ENCODE peak calls at places on chromosomes 6 and 20, in nine cellular contexts. One of them, this sample, is unnamed.

GRCh38 chr6:27836783-27837635 is 75.2 kb downstream of the OR2B2 start:
- DNase-seq in bronchial epithelial cell: peak; percentile 81
- DNase-seq in epithelial cell of esophagus: peak; percentile 80
- DNase-seq in RCC 7860: peak; percentile 75
- DNase-seq in activated CD4-positive, alpha-beta T cell treated with anti-CD3 and anti-CD28 coated beads, Interleukin-2, amount 50 U/mL, for 1 hour: peak; percentile 30
- DNase-seq in SK-N-SH: peak; percentile 44
- DNase-seq in EL: peak; percentile 79
- DNase-seq in pancreas: peak; percentile 64
- DNase-seq in dermis microvascular lymphatic vessel endothelial cell: peak; percentile 83
- DNase-seq in this sample: no peak

GRCh38 chr6:92756912-92757311 is 662.4 kb downstream of the EPHA7 start:
- DNase-seq in bronchial epithelial cell: peak; percentile 96
- DNase-seq in epithelial cell of esophagus: peak; percentile 86
- DNase-seq in RCC 7860: no peak
- DNase-seq in activated CD4-positive, alpha-beta T cell treated with anti-CD3 and anti-CD28 coated beads, Interleukin-2, amount 50 U/mL, for 1 hour: no peak
- DNase-seq in SK-N-SH: no peak
- DNase-seq in EL: no peak
- DNase-seq in pancreas: no peak
- DNase-seq in dermis microvascular lymphatic vessel endothelial cell: no peak
- DNase-seq in this sample: no peak

GRCh38 chr6:90168693-90169131 is 127.9 kb downstream of the BACH2 start:
- DNase-seq in bronchial epithelial cell: peak; percentile 87
- DNase-seq in epithelial cell of esophagus: peak; percentile 76
- DNase-seq in RCC 7860: no peak
- DNase-seq in activated CD4-positive, alpha-beta T cell treated with anti-CD3 and anti-CD28 coated beads, Interleukin-2, amount 50 U/mL, for 1 hour: no peak
- DNase-seq in SK-N-SH: no peak
- DNase-seq in EL: peak; percentile 64
- DNase-seq in pancreas: no peak
- DNase-seq in dermis microvascular lymphatic vessel endothelial cell: peak; percentile 15
- DNase-seq in this sample: no peak

GRCh38 chr6:134063966-134064445 is 11.6 kb upstream of the SLC2A12 start:
- DNase-seq in bronchial epithelial cell: peak; percentile 69
- DNase-seq in epithelial cell of esophagus: peak; percentile 75
- DNase-seq in RCC 7860: peak; percentile 51
- DNase-seq in activated CD4-positive, alpha-beta T cell treated with anti-CD3 and anti-CD28 coated beads, Interleukin-2, amount 50 U/mL, for 1 hour: peak; percentile 38
- DNase-seq in SK-N-SH: peak; percentile 77
- DNase-seq in EL: peak; percentile 73
- DNase-seq in pancreas: peak; percentile 45
- DNase-seq in dermis microvascular lymphatic vessel endothelial cell: peak; percentile 84
- DNase-seq in this sample: peak; percentile 37

GRCh38 chr20:46705378-46705729 is 4.1 kb upstream of the SLC2A10 start:
- DNase-seq in bronchial epithelial cell: no peak
- DNase-seq in epithelial cell of esophagus: no peak
- DNase-seq in RCC 7860: no peak
- DNase-seq in activated CD4-positive, alpha-beta T cell treated with anti-CD3 and anti-CD28 coated beads, Interleukin-2, amount 50 U/mL, for 1 hour: no peak
- DNase-seq in SK-N-SH: no peak
- DNase-seq in EL: no peak
- DNase-seq in pancreas: no peak
- DNase-seq in dermis microvascular lymphatic vessel endothelial cell: no peak
- DNase-seq in this sample: no peak

GRCh38 chr6:6436946-6437345 is 116.5 kb upstream of the F13A1 start:
- DNase-seq in bronchial epithelial cell: peak; percentile 99
- DNase-seq in epithelial cell of esophagus: peak; percentile 96
- DNase-seq in RCC 7860: no peak
- DNase-seq in activated CD4-positive, alpha-beta T cell treated with anti-CD3 and anti-CD28 coated beads, Interleukin-2, amount 50 U/mL, for 1 hour: no peak
- DNase-seq in SK-N-SH: no peak
- DNase-seq in EL: no peak
- DNase-seq in pancreas: no peak
- DNase-seq in dermis microvascular lymphatic vessel endothelial cell: no peak
- DNase-seq in this sample: no peak

GRCh38 chr6:132968419-132968950 is 154.1 kb downstream of the RPS12 start:
- DNase-seq in bronchial epithelial cell: no peak
- DNase-seq in epithelial cell of esophagus: no peak
- DNase-seq in RCC 7860: no peak
- DNase-seq in activated CD4-positive, alpha-beta T cell treated with anti-CD3 and anti-CD28 coated beads, Interleukin-2, amount 50 U/mL, for 1 hour: no peak
- DNase-seq in SK-N-SH: no peak
- DNase-seq in EL: no peak
- DNase-seq in pancreas: no peak
- DNase-seq in dermis microvascular lymphatic vessel endothelial cell: no peak
- DNase-seq in this sample: no peak

GRCh38 chr20:9269280-9269971 is 200.5 kb downstream of the PLCB4 start:
- DNase-seq in bronchial epithelial cell: no peak
- DNase-seq in epithelial cell of esophagus: no peak
- DNase-seq in RCC 7860: no peak
- DNase-seq in activated CD4-positive, alpha-beta T cell treated with anti-CD3 and anti-CD28 coated beads, Interleukin-2, amount 50 U/mL, for 1 hour: no peak
- DNase-seq in SK-N-SH: no peak
- DNase-seq in EL: peak; percentile 54
- DNase-seq in pancreas: no peak
- DNase-seq in dermis microvascular lymphatic vessel endothelial cell: no peak
- DNase-seq in this sample: no peak

GRCh38 chr20:38616457-38616856 is 14.8 kb downstream of the ARHGAP40 start:
- DNase-seq in bronchial epithelial cell: no peak
- DNase-seq in epithelial cell of esophagus: no peak
- DNase-seq in RCC 7860: no peak
- DNase-seq in activated CD4-positive, alpha-beta T cell treated with anti-CD3 and anti-CD28 coated beads, Interleukin-2, amount 50 U/mL, for 1 hour: no peak
- DNase-seq in SK-N-SH: no peak
- DNase-seq in EL: no peak
- DNase-seq in pancreas: no peak
- DNase-seq in dermis microvascular lymphatic vessel endothelial cell: no peak
- DNase-seq in this sample: no peak

GRCh38 chr6:104881964-104882668 is 22.4 kb upstream of the HACE1 start:
- DNase-seq in bronchial epithelial cell: no peak
- DNase-seq in epithelial cell of esophagus: no peak
- DNase-seq in RCC 7860: no peak
- DNase-seq in activated CD4-positive, alpha-beta T cell treated with anti-CD3 and anti-CD28 coated beads, Interleukin-2, amount 50 U/mL, for 1 hour: no peak
- DNase-seq in SK-N-SH: peak; percentile 70
- DNase-seq in EL: no peak
- DNase-seq in pancreas: no peak
- DNase-seq in dermis microvascular lymphatic vessel endothelial cell: no peak
- DNase-seq in this sample: no peak

GRCh38 chr6:11637266-11637665 is 99.7 kb downstream of the TMEM170B start:
- DNase-seq in bronchial epithelial cell: no peak
- DNase-seq in epithelial cell of esophagus: no peak
- DNase-seq in RCC 7860: no peak
- DNase-seq in activated CD4-positive, alpha-beta T cell treated with anti-CD3 and anti-CD28 coated beads, Interleukin-2, amount 50 U/mL, for 1 hour: no peak
- DNase-seq in SK-N-SH: no peak
- DNase-seq in EL: no peak
- DNase-seq in pancreas: peak; percentile 63
- DNase-seq in dermis microvascular lymphatic vessel endothelial cell: no peak
- DNase-seq in this sample: no peak

GRCh38 chr20:50982372-50982771 is 23.8 kb downstream of the MOCS3 start:
- DNase-seq in bronchial epithelial cell: peak; percentile 88
- DNase-seq in epithelial cell of esophagus: peak; percentile 93
- DNase-seq in RCC 7860: peak; percentile 48
- DNase-seq in activated CD4-positive, alpha-beta T cell treated with anti-CD3 and anti-CD28 coated beads, Interleukin-2, amount 50 U/mL, for 1 hour: no peak
- DNase-seq in SK-N-SH: no peak
- DNase-seq in EL: peak; percentile 56
- DNase-seq in pancreas: no peak
- DNase-seq in dermis microvascular lymphatic vessel endothelial cell: peak; percentile 34
- DNase-seq in this sample: no peak

GRCh38 chr6:71080793-71081192 is 123.9 kb upstream of the B3GAT2 start:
- DNase-seq in bronchial epithelial cell: no peak
- DNase-seq in epithelial cell of esophagus: peak; percentile 30
- DNase-seq in RCC 7860: no peak
- DNase-seq in activated CD4-positive, alpha-beta T cell treated with anti-CD3 and anti-CD28 coated beads, Interleukin-2, amount 50 U/mL, for 1 hour: no peak
- DNase-seq in SK-N-SH: no peak
- DNase-seq in EL: peak; percentile 48
- DNase-seq in pancreas: no peak
- DNase-seq in dermis microvascular lymphatic vessel endothelial cell: no peak
- DNase-seq in this sample: no peak

GRCh38 chr6:32940656-32941411 is at the start of gene HLA-DMB:
- DNase-seq in bronchial epithelial cell: peak; percentile 85
- DNase-seq in epithelial cell of esophagus: peak; percentile 84
- DNase-seq in RCC 7860: peak; percentile 52
- DNase-seq in activated CD4-positive, alpha-beta T cell treated with anti-CD3 and anti-CD28 coated beads, Interleukin-2, amount 50 U/mL, for 1 hour: peak; percentile 26
- DNase-seq in SK-N-SH: peak; percentile 53
- DNase-seq in EL: peak; percentile 68
- DNase-seq in pancreas: peak; percentile 75
- DNase-seq in dermis microvascular lymphatic vessel endothelial cell: peak; percentile 81
- DNase-seq in this sample: peak; percentile 78

GRCh38 chr6:131383421-131384411 is 189.3 kb upstream of the ARG1 start:
- DNase-seq in bronchial epithelial cell: no peak
- DNase-seq in epithelial cell of esophagus: no peak
- DNase-seq in RCC 7860: no peak
- DNase-seq in activated CD4-positive, alpha-beta T cell treated with anti-CD3 and anti-CD28 coated beads, Interleukin-2, amount 50 U/mL, for 1 hour: no peak
- DNase-seq in SK-N-SH: no peak
- DNase-seq in EL: peak; percentile 25
- DNase-seq in pancreas: no peak
- DNase-seq in dermis microvascular lymphatic vessel endothelial cell: no peak
- DNase-seq in this sample: no peak

GRCh38 chr6:166998256-166999144 is 697 bp upstream of the CEP43 start:
- DNase-seq in bronchial epithelial cell: no peak
- DNase-seq in epithelial cell of esophagus: peak; percentile 20
- DNase-seq in RCC 7860: no peak
- DNase-seq in activated CD4-positive, alpha-beta T cell treated with anti-CD3 and anti-CD28 coated beads, Interleukin-2, amount 50 U/mL, for 1 hour: peak; percentile 4
- DNase-seq in SK-N-SH: peak; percentile 57
- DNase-seq in EL: peak; percentile 26
- DNase-seq in pancreas: peak; percentile 28
- DNase-seq in dermis microvascular lymphatic vessel endothelial cell: peak; percentile 6
- DNase-seq in this sample: peak; percentile 16

GRCh38 chr6:169920359-169921020 is 169.1 kb downstream of the ERMARD start:
- DNase-seq in bronchial epithelial cell: no peak
- DNase-seq in epithelial cell of esophagus: no peak
- DNase-seq in RCC 7860: no peak
- DNase-seq in activated CD4-positive, alpha-beta T cell treated with anti-CD3 and anti-CD28 coated beads, Interleukin-2, amount 50 U/mL, for 1 hour: no peak
- DNase-seq in SK-N-SH: no peak
- DNase-seq in EL: no peak
- DNase-seq in pancreas: no peak
- DNase-seq in dermis microvascular lymphatic vessel endothelial cell: no peak
- DNase-seq in this sample: no peak

GRCh38 chr6:31834704-31835375 is 7.3 kb downstream of the HSPA1B start:
- DNase-seq in bronchial epithelial cell: peak; percentile 20
- DNase-seq in epithelial cell of esophagus: no peak
- DNase-seq in RCC 7860: peak; percentile 59
- DNase-seq in activated CD4-positive, alpha-beta T cell treated with anti-CD3 and anti-CD28 coated beads, Interleukin-2, amount 50 U/mL, for 1 hour: peak; percentile 83
- DNase-seq in SK-N-SH: peak; percentile 87
- DNase-seq in EL: peak; percentile 74
- DNase-seq in pancreas: peak; percentile 79
- DNase-seq in dermis microvascular lymphatic vessel endothelial cell: peak; percentile 72
- DNase-seq in this sample: no peak

GRCh38 chr6:37536462-37537225 is 37.0 kb upstream of the CCDC167 start:
- DNase-seq in bronchial epithelial cell: no peak
- DNase-seq in epithelial cell of esophagus: no peak
- DNase-seq in RCC 7860: no peak
- DNase-seq in activated CD4-positive, alpha-beta T cell treated with anti-CD3 and anti-CD28 coated beads, Interleukin-2, amount 50 U/mL, for 1 hour: no peak
- DNase-seq in SK-N-SH: peak; percentile 73
- DNase-seq in EL: no peak
- DNase-seq in pancreas: no peak
- DNase-seq in dermis microvascular lymphatic vessel endothelial cell: no peak
- DNase-seq in this sample: no peak

GRCh38 chr6:154410619-154411044 is 54.0 kb upstream of the IPCEF1 start:
- DNase-seq in bronchial epithelial cell: peak; percentile 90
- DNase-seq in epithelial cell of esophagus: peak; percentile 85
- DNase-seq in RCC 7860: peak; percentile 96
- DNase-seq in activated CD4-positive, alpha-beta T cell treated with anti-CD3 and anti-CD28 coated beads, Interleukin-2, amount 50 U/mL, for 1 hour: no peak
- DNase-seq in SK-N-SH: no peak
- DNase-seq in EL: peak; percentile 98
- DNase-seq in pancreas: peak; percentile 31
- DNase-seq in dermis microvascular lymphatic vessel endothelial cell: peak; percentile 93
- DNase-seq in this sample: no peak

GRCh38 chr6:134035823-134036296 is 16.6 kb downstream of the SLC2A12 start:
- DNase-seq in bronchial epithelial cell: peak; percentile 85
- DNase-seq in epithelial cell of esophagus: peak; percentile 88
- DNase-seq in RCC 7860: peak; percentile 72
- DNase-seq in activated CD4-positive, alpha-beta T cell treated with anti-CD3 and anti-CD28 coated beads, Interleukin-2, amount 50 U/mL, for 1 hour: no peak
- DNase-seq in SK-N-SH: no peak
- DNase-seq in EL: peak; percentile 36
- DNase-seq in pancreas: peak; percentile 27
- DNase-seq in dermis microvascular lymphatic vessel endothelial cell: peak; percentile 83
- DNase-seq in this sample: no peak

GRCh38 chr6:32081168-32081624 is 27.9 kb downstream of the TNXB start:
- DNase-seq in bronchial epithelial cell: no peak
- DNase-seq in epithelial cell of esophagus: peak; percentile 47
- DNase-seq in RCC 7860: peak; percentile 82
- DNase-seq in activated CD4-positive, alpha-beta T cell treated with anti-CD3 and anti-CD28 coated beads, Interleukin-2, amount 50 U/mL, for 1 hour: no peak
- DNase-seq in SK-N-SH: peak; percentile 50
- DNase-seq in EL: peak; percentile 97
- DNase-seq in pancreas: no peak
- DNase-seq in dermis microvascular lymphatic vessel endothelial cell: peak; percentile 52
- DNase-seq in this sample: no peak

GRCh38 chr20:24962182-24962492 is 13.1 kb downstream of the CST7 start:
- DNase-seq in bronchial epithelial cell: no peak
- DNase-seq in epithelial cell of esophagus: no peak
- DNase-seq in RCC 7860: no peak
- DNase-seq in activated CD4-positive, alpha-beta T cell treated with anti-CD3 and anti-CD28 coated beads, Interleukin-2, amount 50 U/mL, for 1 hour: no peak
- DNase-seq in SK-N-SH: no peak
- DNase-seq in EL: no peak
- DNase-seq in pancreas: no peak
- DNase-seq in dermis microvascular lymphatic vessel endothelial cell: no peak
- DNase-seq in this sample: no peak

GRCh38 chr6:111478064-111478476 is 4.9 kb downstream of the REV3L start:
- DNase-seq in bronchial epithelial cell: peak; percentile 67
- DNase-seq in epithelial cell of esophagus: peak; percentile 36
- DNase-seq in RCC 7860: peak; percentile 64
- DNase-seq in activated CD4-positive, alpha-beta T cell treated with anti-CD3 and anti-CD28 coated beads, Interleukin-2, amount 50 U/mL, for 1 hour: no peak
- DNase-seq in SK-N-SH: no peak
- DNase-seq in EL: peak; percentile 72
- DNase-seq in pancreas: no peak
- DNase-seq in dermis microvascular lymphatic vessel endothelial cell: no peak
- DNase-seq in this sample: no peak

GRCh38 chr20:58651548-58651822 is 402 bp downstream of the STX16 start:
- DNase-seq in bronchial epithelial cell: no peak
- DNase-seq in epithelial cell of esophagus: no peak
- DNase-seq in RCC 7860: no peak
- DNase-seq in activated CD4-positive, alpha-beta T cell treated with anti-CD3 and anti-CD28 coated beads, Interleukin-2, amount 50 U/mL, for 1 hour: no peak
- DNase-seq in SK-N-SH: peak; percentile 90
- DNase-seq in EL: no peak
- DNase-seq in pancreas: no peak
- DNase-seq in dermis microvascular lymphatic vessel endothelial cell: no peak
- DNase-seq in this sample: no peak

GRCh38 chr6:134493789-134494188 is 175.9 kb upstream of the SGK1 start:
- DNase-seq in bronchial epithelial cell: no peak
- DNase-seq in epithelial cell of esophagus: no peak
- DNase-seq in RCC 7860: no peak
- DNase-seq in activated CD4-positive, alpha-beta T cell treated with anti-CD3 and anti-CD28 coated beads, Interleukin-2, amount 50 U/mL, for 1 hour: no peak
- DNase-seq in SK-N-SH: no peak
- DNase-seq in EL: no peak
- DNase-seq in pancreas: no peak
- DNase-seq in dermis microvascular lymphatic vessel endothelial cell: no peak
- DNase-seq in this sample: no peak

GRCh38 chr6:72946766-72947165 is 278.5 kb downstream of the KHDC1L start:
- DNase-seq in bronchial epithelial cell: peak; percentile 38
- DNase-seq in epithelial cell of esophagus: peak; percentile 40
- DNase-seq in RCC 7860: peak; percentile 73
- DNase-seq in activated CD4-positive, alpha-beta T cell treated with anti-CD3 and anti-CD28 coated beads, Interleukin-2, amount 50 U/mL, for 1 hour: no peak
- DNase-seq in SK-N-SH: no peak
- DNase-seq in EL: peak; percentile 63
- DNase-seq in pancreas: no peak
- DNase-seq in dermis microvascular lymphatic vessel endothelial cell: no peak
- DNase-seq in this sample: no peak

GRCh38 chr20:14203657-14204056 is 133.8 kb downstream of the FLRT3 start:
- DNase-seq in bronchial epithelial cell: no peak
- DNase-seq in epithelial cell of esophagus: no peak
- DNase-seq in RCC 7860: no peak
- DNase-seq in activated CD4-positive, alpha-beta T cell treated with anti-CD3 and anti-CD28 coated beads, Interleukin-2, amount 50 U/mL, for 1 hour: no peak
- DNase-seq in SK-N-SH: no peak
- DNase-seq in EL: no peak
- DNase-seq in pancreas: no peak
- DNase-seq in dermis microvascular lymphatic vessel endothelial cell: no peak
- DNase-seq in this sample: no peak

GRCh38 chr6:136566007-136566487 is 15.8 kb upstream of the MAP7 start:
- DNase-seq in bronchial epithelial cell: no peak
- DNase-seq in epithelial cell of esophagus: no peak
- DNase-seq in RCC 7860: no peak
- DNase-seq in activated CD4-positive, alpha-beta T cell treated with anti-CD3 and anti-CD28 coated beads, Interleukin-2, amount 50 U/mL, for 1 hour: no peak
- DNase-seq in SK-N-SH: no peak
- DNase-seq in EL: no peak
- DNase-seq in pancreas: peak; percentile 28
- DNase-seq in dermis microvascular lymphatic vessel endothelial cell: no peak
- DNase-seq in this sample: no peak

GRCh38 chr20:33105336-33105924 is 26.0 kb downstream of the BPIFB4 start:
- DNase-seq in bronchial epithelial cell: no peak
- DNase-seq in epithelial cell of esophagus: no peak
- DNase-seq in RCC 7860: no peak
- DNase-seq in activated CD4-positive, alpha-beta T cell treated with anti-CD3 and anti-CD28 coated beads, Interleukin-2, amount 50 U/mL, for 1 hour: no peak
- DNase-seq in SK-N-SH: no peak
- DNase-seq in EL: no peak
- DNase-seq in pancreas: no peak
- DNase-seq in dermis microvascular lymphatic vessel endothelial cell: no peak
- DNase-seq in this sample: no peak

GRCh38 chr6:148235446-148235845 is 107.2 kb upstream of the SASH1 start:
- DNase-seq in bronchial epithelial cell: peak; percentile 97
- DNase-seq in epithelial cell of esophagus: peak; percentile 94
- DNase-seq in RCC 7860: no peak
- DNase-seq in activated CD4-positive, alpha-beta T cell treated with anti-CD3 and anti-CD28 coated beads, Interleukin-2, amount 50 U/mL, for 1 hour: no peak
- DNase-seq in SK-N-SH: no peak
- DNase-seq in EL: peak; percentile 32
- DNase-seq in pancreas: no peak
- DNase-seq in dermis microvascular lymphatic vessel endothelial cell: no peak
- DNase-seq in this sample: no peak

This sample was measured in substantia nigra.